ENCODE peak calls at places on chromosomes 2 and 18, in ten cellular contexts. C is non-pigmented ciliary epithelial cell, X is A549, Y is Right ventricle myocardium inferior, N is NCI-H526 treated with DMSO at 0.1 percent for 48 hours, L is upper lobe of left lung, Q is RPMI7951, R is NCI-H510A, H is mesendoderm, I is iPS-NIHi11. E is an unnamed sample.

GRCh38 chr2:85255813-85256581 is 71.8 kb downstream of the TGOLN2 start:
- DNase-seq in C (no peak), X (no peak), Y (no peak), N (no peak), L (no peak), Q (no peak), R (no peak), H (peak; percentile 97), I (peak; percentile 86), E (no peak)

GRCh38 chr18:44691148-44691925 is 10.6 kb downstream of the SETBP1 start:
- DNase-seq in C (no peak), X (no peak), Y (no peak), N (no peak), L (no peak), Q (no peak), R (no peak), H (no peak), I (no peak), E (no peak)

GRCh38 chr2:219489315-219489714 is 9.4 kb upstream of the GMPPA start:
- DNase-seq in C (no peak), X (no peak), Y (no peak), N (no peak), L (no peak), Q (no peak), R (no peak), H (no peak), I (no peak), E (no peak)

GRCh38 chr2:213723051-213723560 is 438.8 kb downstream of the SPAG16 start:
- DNase-seq in C (no peak), X (no peak), Y (no peak), N (no peak), L (no peak), Q (no peak), R (no peak), H (peak; percentile 80), I (no peak), E (no peak)

GRCh38 chr18:50797147-50797546 is 22.7 kb downstream of the MRO start:
- DNase-seq in C (no peak), X (no peak), Y (no peak), N (no peak), L (no peak), Q (peak; percentile 53), R (no peak), H (no peak), I (no peak), E (no peak)

GRCh38 chr18:76977681-76978234 is 154.8 kb downstream of the MBP start:
- DNase-seq in C (no peak), X (no peak), Y (no peak), N (peak; percentile 32), L (no peak), Q (no peak), R (no peak), H (no peak), I (peak; percentile 19), E (no peak)

GRCh38 chr18:72840109-72840508 is 27.7 kb downstream of the NETO1 start:
- DNase-seq in C (no peak), X (no peak), Y (no peak), N (no peak), L (no peak), Q (no peak), R (no peak), H (peak; percentile 90), I (no peak), E (no peak)

GRCh38 chr2:108449410-108450200 is 599 bp downstream of the GCC2 start:
- DNase-seq in C (no peak), X (peak; percentile 28), Y (no peak), N (no peak), L (peak; percentile 36), Q (peak; percentile 42), R (peak; percentile 3), H (peak; percentile 32), I (peak; percentile 39), E (no peak)

GRCh38 chr2:213281156-213281555 is 3.1 kb upstream of the SPAG16 start:
- DNase-seq in C (no peak), X (no peak), Y (no peak), N (no peak), L (no peak), Q (no peak), R (no peak), H (no peak), I (no peak), E (no peak)

GRCh38 chr2:179255129-179255528 is 9.5 kb downstream of the SESTD1 start:
- DNase-seq in C (no peak), X (no peak), Y (no peak), N (no peak), L (no peak), Q (no peak), R (no peak), H (no peak), I (no peak), E (no peak)

GRCh38 chr2:240233891-240234502 is 93.5 kb upstream of the OTOS start:
- DNase-seq in C (no peak), X (no peak), Y (no peak), N (no peak), L (peak; percentile 23), Q (no peak), R (no peak), H (no peak), I (no peak), E (no peak)

E was measured in amygdala.